ENCODE peak calls at places on chromosomes 2 and 18, in four cellular contexts. One of them, this sample, is unnamed.
A peak's percentile ranks its signal among the peaks of the same experiment; 100 is the strongest.

GRCh38 chr2:98866033-98866432 is 70.0 kb downstream of the CRACDL start:
- DNase-seq in K562: no peak
- DNase-seq in GM12878: no peak
- DNase-seq in HepG2: no peak
- DNase-seq in this sample: no peak

GRCh38 chr2:95057535-95058453 is 32.3 kb downstream of the MAL start:
- DNase-seq in K562: no peak
- DNase-seq in GM12878: no peak
- DNase-seq in HepG2: peak; percentile 80
- DNase-seq in this sample: no peak

GRCh38 chr2:37326285-37326684 is 1.7 kb upstream of the PRKD3 start:
- DNase-seq in K562: no peak
- DNase-seq in GM12878: no peak
- DNase-seq in HepG2: no peak
- DNase-seq in this sample: peak; percentile 56

GRCh38 chr2:44674473-44675299 is 266.8 kb upstream of the SIX3 start:
- DNase-seq in K562: no peak
- DNase-seq in GM12878: no peak
- DNase-seq in HepG2: no peak
- DNase-seq in this sample: no peak

GRCh38 chr2:28650261-28650584 is 101.4 kb upstream of the PPP1CB start:
- DNase-seq in K562: no peak
- DNase-seq in GM12878: no peak
- DNase-seq in HepG2: no peak
- DNase-seq in this sample: no peak

GRCh38 chr2:74238879-74239278 is 40.5 kb downstream of the MTHFD2 start:
- DNase-seq in K562: no peak
- DNase-seq in GM12878: no peak
- DNase-seq in HepG2: no peak
- DNase-seq in this sample: no peak

GRCh38 chr18:49185636-49186035 is 234.9 kb upstream of the SMAD7 start:
- DNase-seq in K562: no peak
- DNase-seq in GM12878: no peak
- DNase-seq in HepG2: no peak
- DNase-seq in this sample: no peak

GRCh38 chr2:10370390-10370789 is 67.7 kb downstream of the HPCAL1 start:
- DNase-seq in K562: no peak
- DNase-seq in GM12878: no peak
- DNase-seq in HepG2: no peak
- DNase-seq in this sample: no peak

GRCh38 chr2:1607236-1607920 is 136.9 kb downstream of the PXDN start:
- DNase-seq in K562: no peak
- DNase-seq in GM12878: no peak
- DNase-seq in HepG2: no peak
- DNase-seq in this sample: no peak

GRCh38 chr2:45871025-45871424 is 219.6 kb downstream of the PRKCE start:
- DNase-seq in K562: no peak
- DNase-seq in GM12878: no peak
- DNase-seq in HepG2: no peak
- DNase-seq in this sample: no peak

GRCh38 chr2:66569321-66569851 is 134.5 kb downstream of the MEIS1 start:
- DNase-seq in K562: no peak
- DNase-seq in GM12878: no peak
- DNase-seq in HepG2: no peak
- DNase-seq in this sample: peak; percentile 57

GRCh38 chr18:56368066-56368465 is 270.3 kb downstream of the TXNL1 start:
- DNase-seq in K562: no peak
- DNase-seq in GM12878: no peak
- DNase-seq in HepG2: no peak
- DNase-seq in this sample: no peak

GRCh38 chr2:59167514-59167913 is 926.4 kb upstream of the FANCL start:
- DNase-seq in K562: no peak
- DNase-seq in GM12878: no peak
- DNase-seq in HepG2: no peak
- DNase-seq in this sample: no peak

GRCh38 chr2:240499309-240500301 is 58.2 kb downstream of the ANKMY1 start:
- DNase-seq in K562: no peak
- DNase-seq in GM12878: no peak
- DNase-seq in HepG2: no peak
- DNase-seq in this sample: no peak
- TF ChIP-seq BHLHE40 in K562: no peak
- TF ChIP-seq BHLHE40 in GM12878: no peak
- TF ChIP-seq BHLHE40 in HepG2: no peak
- TF ChIP-seq BHLHE40 in this sample: no peak

GRCh38 chr2:237388036-237388435 is 25.9 kb downstream of the COL6A3 start:
- DNase-seq in K562: no peak
- DNase-seq in GM12878: no peak
- DNase-seq in HepG2: no peak
- DNase-seq in this sample: no peak
- TF ChIP-seq TARDBP in K562: no peak
- TF ChIP-seq TARDBP in GM12878: no peak
- TF ChIP-seq TARDBP in HepG2: no peak
- TF ChIP-seq TARDBP in this sample: no peak

GRCh38 chr18:75173758-75174157 is 35.2 kb downstream of the PTGR3 start:
- DNase-seq in K562: no peak
- DNase-seq in GM12878: no peak
- DNase-seq in HepG2: no peak
- DNase-seq in this sample: no peak
- TF ChIP-seq BHLHE40 in K562: no peak
- TF ChIP-seq BHLHE40 in GM12878: no peak
- TF ChIP-seq BHLHE40 in HepG2: no peak
- TF ChIP-seq BHLHE40 in this sample: no peak

DNA sequence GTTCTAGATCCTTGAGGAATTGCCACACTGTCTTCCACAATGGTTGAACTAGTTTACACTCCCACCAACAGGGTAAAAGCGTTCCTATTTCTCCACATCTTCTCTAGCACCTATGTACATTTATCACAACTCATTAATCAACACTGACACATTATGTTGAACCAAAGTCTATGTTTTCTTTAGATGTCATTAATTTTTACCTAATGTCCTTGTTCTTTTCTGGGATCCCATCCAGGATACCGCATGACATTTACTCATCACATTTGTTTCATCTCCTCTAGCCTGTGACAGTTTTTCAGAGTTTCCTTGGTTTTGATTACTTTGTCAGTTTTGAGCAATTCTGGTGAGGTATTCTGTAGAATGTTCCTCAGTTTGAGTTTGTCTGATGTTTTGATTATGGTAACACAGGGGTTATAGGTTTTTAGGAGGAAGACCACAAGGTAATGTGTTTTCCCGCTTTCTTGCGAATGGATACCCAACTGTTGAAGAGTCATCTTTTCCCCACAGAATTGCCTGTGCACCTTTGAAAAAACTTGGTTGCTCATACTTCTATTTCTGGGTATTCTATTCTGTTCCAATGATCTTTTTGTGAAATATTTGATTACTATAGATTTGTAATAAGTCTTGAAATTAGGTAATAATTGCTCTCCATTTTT is 3.0 kb upstream of the UGT1A9 start:
- DNase-seq in K562: no peak
- DNase-seq in GM12878: no peak
- DNase-seq in HepG2: no peak
- DNase-seq in this sample: no peak
- TF ChIP-seq TARDBP in K562: no peak
- TF ChIP-seq TARDBP in GM12878: no peak
- TF ChIP-seq TARDBP in HepG2: no peak
- TF ChIP-seq TARDBP in this sample: no peak

DNA sequence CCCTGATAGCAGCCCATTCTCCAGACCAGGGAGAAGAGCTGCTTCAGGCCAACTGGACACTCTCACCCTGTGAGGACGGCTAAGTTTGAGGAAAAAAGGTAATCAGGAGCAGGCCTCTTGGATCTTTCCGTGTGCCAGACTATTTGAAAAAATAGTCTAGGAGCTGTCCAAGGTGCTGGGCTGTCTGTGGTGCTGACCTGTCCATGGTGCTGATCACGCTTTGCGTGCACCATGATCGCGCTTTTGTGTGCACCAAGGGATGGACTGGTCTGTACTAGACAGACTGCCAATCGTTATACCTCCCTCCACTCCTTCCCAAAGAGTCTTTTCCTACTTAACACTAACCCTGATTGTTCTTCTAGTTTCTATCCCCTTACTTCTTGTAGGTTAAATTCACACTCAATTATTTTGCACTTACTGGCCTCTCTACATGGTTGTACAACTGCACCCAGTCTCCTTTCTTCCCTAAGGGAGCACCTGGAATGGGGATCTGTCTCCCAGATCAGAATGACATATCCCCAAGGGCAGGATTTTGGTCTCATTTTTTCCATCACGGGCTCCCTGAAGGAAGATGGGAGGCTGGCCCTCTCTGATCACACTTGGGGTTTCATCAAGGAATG is 295.4 kb downstream of the CELF4 start:
- DNase-seq in K562: peak; percentile 67
- DNase-seq in GM12878: no peak
- DNase-seq in HepG2: peak; percentile 21
- DNase-seq in this sample: peak; percentile 81
- TF ChIP-seq BHLHE40 in K562: no peak
- TF ChIP-seq BHLHE40 in GM12878: no peak
- TF ChIP-seq BHLHE40 in HepG2: no peak
- TF ChIP-seq BHLHE40 in this sample: no peak

DNA sequence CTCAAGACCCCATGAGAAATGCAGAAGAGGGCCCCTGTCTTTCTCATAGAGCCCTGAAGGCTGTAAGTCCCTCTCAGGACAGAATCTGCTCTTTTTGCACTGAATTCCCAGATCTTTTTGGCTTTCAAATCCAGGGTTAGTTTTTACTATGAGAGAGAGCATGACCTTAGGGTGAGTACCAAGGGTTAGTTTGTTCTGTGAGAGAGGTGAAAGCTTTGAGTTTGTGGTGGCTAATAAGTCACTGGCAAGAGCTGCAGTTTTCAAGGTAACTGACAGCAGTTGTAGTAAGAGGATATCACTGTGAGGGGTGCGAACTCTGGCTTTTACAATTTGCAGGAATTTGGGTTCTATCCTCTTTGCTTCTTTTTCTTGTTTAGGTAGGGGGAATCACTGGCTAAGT is 248.4 kb upstream of the KCNH7 start:
- DNase-seq in K562: no peak
- DNase-seq in GM12878: no peak
- DNase-seq in HepG2: no peak
- DNase-seq in this sample: no peak
- TF ChIP-seq TARDBP in K562: no peak
- TF ChIP-seq TARDBP in GM12878: no peak
- TF ChIP-seq TARDBP in HepG2: no peak
- TF ChIP-seq TARDBP in this sample: no peak

GRCh38 chr18:79245517-79246001 is 150.2 kb upstream of the NFATC1 start:
- DNase-seq in K562: no peak
- DNase-seq in GM12878: no peak
- DNase-seq in HepG2: no peak
- DNase-seq in this sample: no peak
- TF ChIP-seq BHLHE40 in K562: no peak
- TF ChIP-seq BHLHE40 in GM12878: no peak
- TF ChIP-seq BHLHE40 in HepG2: no peak
- TF ChIP-seq BHLHE40 in this sample: no peak